ENCODE peak calls at places on chromosomes 1 and 21, in six cellular contexts. D, I, W, T, J and S are unnamed samples.

GRCh38 chr1:154353460-154353904 is 28.2 kb downstream of the ATP8B2 start:
- DNase-seq in I (no peak), T (peak; percentile 51), D (no peak), W (no peak), J (peak; percentile 44), S (peak; percentile 56)

GRCh38 chr1:221294244-221294643 is 415.0 kb downstream of the HLX start:
- DNase-seq in W (no peak), I (no peak), T (no peak), D (no peak), J (no peak), S (no peak)

GRCh38 chr1:166270476-166271150 is 103.8 kb upstream of the FAM78B start:
- DNase-seq in W (no peak), D (no peak), T (no peak), J (no peak), I (no peak), S (no peak)

GRCh38 chr21:38219049-38219628 is 37.7 kb upstream of the KCNJ15 start:
- DNase-seq in J (peak; percentile 74), I (peak; percentile 58), W (peak; percentile 93), T (peak; percentile 83), D (peak; percentile 8), S (peak; percentile 85)

GRCh38 chr1:3968851-3969250 is 68.8 kb upstream of the C1orf174 start:
- DNase-seq in T (no peak), W (no peak), D (no peak), J (no peak), I (no peak), S (no peak)

GRCh38 chr1:226871636-226872327 is 1.4 kb downstream of the PSEN2 start:
- DNase-seq in W (peak; percentile 81), T (no peak), J (no peak), D (no peak), I (no peak), S (no peak)

GRCh38 chr1:36565576-36566501 is 83.1 kb upstream of the CSF3R start:
- DNase-seq in T (no peak), I (no peak), J (no peak), D (no peak), W (no peak), S (no peak)

GRCh38 chr1:212055333-212055732 is 19.8 kb downstream of the DTL start:
- DNase-seq in D (no peak), I (no peak), J (no peak), T (no peak), W (no peak), S (no peak)

GRCh38 chr1:41862411-41863221 is 56.1 kb downstream of the HIVEP3 start:
- DNase-seq in W (no peak), T (no peak), I (no peak), D (peak; percentile 49), J (no peak), S (no peak)

GRCh38 chr1:98044766-98045165 is 123.9 kb upstream of the DPYD start:
- DNase-seq in I (peak; percentile 29), D (no peak), W (no peak), T (no peak), J (no peak), S (no peak)

GRCh38 chr1:53330819-53331218 is 2.9 kb upstream of the LRP8 start:
- DNase-seq in I (no peak), W (no peak), J (no peak), D (no peak), T (no peak), S (no peak)

GRCh38 chr1:59057801-59058200 is 239.1 kb upstream of the FGGY start:
- DNase-seq in W (no peak), I (no peak), J (no peak), T (no peak), D (no peak), S (no peak)

GRCh38 chr1:201137579-201138310 is 10.8 kb upstream of the ASCL5 start:
- DNase-seq in I (no peak), W (no peak), J (peak; percentile 47), D (no peak), T (peak; percentile 75), S (peak; percentile 46)

GRCh38 chr1:204941415-204942338 is 71.0 kb downstream of the NFASC start:
- DNase-seq in D (peak; percentile 52), I (peak; percentile 77), T (peak; percentile 71), W (no peak), J (peak; percentile 73), S (peak; percentile 72)

GRCh38 chr1:65025794-65026193 is 59.4 kb upstream of the JAK1 start:
- DNase-seq in W (no peak), D (no peak), J (no peak), T (no peak), I (no peak), S (no peak)

GRCh38 chr1:18602533-18603211 is 28.0 kb upstream of the PAX7 start:
- DNase-seq in W (no peak), D (no peak), T (no peak), I (no peak), J (no peak), S (no peak)

GRCh38 chr1:13699510-13699909 is 478 bp upstream of the PRDM2 start:
- DNase-seq in J (peak; percentile 20), W (no peak), D (no peak), I (no peak), T (no peak), S (no peak)

GRCh38 chr1:95179205-95180001 is 54.6 kb upstream of the RWDD3 start:
- DNase-seq in J (no peak), I (peak; percentile 39), D (no peak), W (no peak), T (no peak), S (no peak)

GRCh38 chr1:55696181-55696580 is 481.0 kb upstream of the USP24 start:
- DNase-seq in W (no peak), D (no peak), T (no peak), J (no peak), I (no peak), S (no peak)

GRCh38 chr1:43358121-43358745 is 548 bp upstream of the CDC20 start:
- DNase-seq in T (no peak), I (peak; percentile 51), J (peak; percentile 64), W (no peak), D (peak; percentile 58), S (no peak)

GRCh38 chr1:27627051-27627450 is 7.9 kb downstream of the FGR start:
- DNase-seq in J (no peak), D (no peak), W (no peak), I (no peak), T (no peak), S (no peak)

GRCh38 chr21:24428539-24429186 is 1178.6 kb downstream of the MRPL39 start:
- DNase-seq in I (no peak), T (no peak), W (no peak), D (no peak), J (no peak), S (no peak)

GRCh38 chr21:46051379-46051770 is 46.5 kb upstream of the COL6A2 start:
- DNase-seq in T (no peak), J (no peak), D (no peak), I (no peak), W (no peak), S (no peak)

GRCh38 chr21:29938968-29939858 is 583 bp downstream of the GRIK1 start:
- DNase-seq in D (no peak), J (no peak), W (no peak), T (no peak), I (peak; percentile 11), S (no peak)

GRCh38 chr1:36513676-36514473 is 31.2 kb upstream of the CSF3R start:
- DNase-seq in I (no peak), J (no peak), T (no peak), D (no peak), W (no peak), S (no peak)

GRCh38 chr1:72869441-72869840 is 587.1 kb upstream of the NEGR1 start:
- DNase-seq in T (no peak), D (no peak), I (no peak), W (no peak), J (no peak), S (no peak)

GRCh38 chr1:184075040-184076029 is 23.8 kb downstream of the TSEN15 start:
- DNase-seq in J (peak; percentile 15), I (peak; percentile 37), W (no peak), T (no peak), D (peak; percentile 37), S (no peak)

GRCh38 chr1:16006552-16007485 is 2.8 kb downstream of the SRARP start:
- DNase-seq in T (no peak), D (no peak), J (no peak), W (no peak), I (no peak), S (no peak)

GRCh38 chr1:159141584-159142518 is 29.6 kb upstream of the CADM3 start:
- DNase-seq in I (peak; percentile 72), W (no peak), D (no peak), J (no peak), T (no peak), S (no peak)
- TF ChIP-seq EP300 in I (no peak), W (no peak), D (no peak), J (no peak), T (no peak), S (no peak)

DNA sequence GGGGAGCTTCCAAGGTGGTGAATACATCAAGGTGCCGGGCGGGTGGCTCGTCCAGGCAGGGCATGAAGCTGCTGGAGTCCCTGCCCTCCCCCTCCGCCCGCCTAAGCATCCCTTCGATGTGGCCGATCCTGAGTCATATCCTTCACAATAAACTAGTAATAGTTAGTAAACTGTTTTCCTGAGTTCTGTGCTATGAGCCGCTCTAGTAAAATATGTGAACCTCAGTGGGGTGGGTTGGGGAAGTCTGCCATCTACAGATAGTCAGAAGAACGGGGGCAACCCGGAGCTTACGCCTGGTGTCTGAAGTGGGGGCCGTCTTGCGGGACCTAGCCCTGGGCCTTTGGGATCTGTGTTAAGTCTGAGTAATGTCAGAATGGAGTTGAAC is 21.6 kb downstream of the C2CD2 start:
- DNase-seq in I (no peak), D (no peak), J (no peak), T (no peak), W (no peak), S (no peak)
- TF ChIP-seq CTCF in I (peak; percentile 38), D (no peak), J (no peak), T (no peak), W (no peak), S (no peak)

DNA sequence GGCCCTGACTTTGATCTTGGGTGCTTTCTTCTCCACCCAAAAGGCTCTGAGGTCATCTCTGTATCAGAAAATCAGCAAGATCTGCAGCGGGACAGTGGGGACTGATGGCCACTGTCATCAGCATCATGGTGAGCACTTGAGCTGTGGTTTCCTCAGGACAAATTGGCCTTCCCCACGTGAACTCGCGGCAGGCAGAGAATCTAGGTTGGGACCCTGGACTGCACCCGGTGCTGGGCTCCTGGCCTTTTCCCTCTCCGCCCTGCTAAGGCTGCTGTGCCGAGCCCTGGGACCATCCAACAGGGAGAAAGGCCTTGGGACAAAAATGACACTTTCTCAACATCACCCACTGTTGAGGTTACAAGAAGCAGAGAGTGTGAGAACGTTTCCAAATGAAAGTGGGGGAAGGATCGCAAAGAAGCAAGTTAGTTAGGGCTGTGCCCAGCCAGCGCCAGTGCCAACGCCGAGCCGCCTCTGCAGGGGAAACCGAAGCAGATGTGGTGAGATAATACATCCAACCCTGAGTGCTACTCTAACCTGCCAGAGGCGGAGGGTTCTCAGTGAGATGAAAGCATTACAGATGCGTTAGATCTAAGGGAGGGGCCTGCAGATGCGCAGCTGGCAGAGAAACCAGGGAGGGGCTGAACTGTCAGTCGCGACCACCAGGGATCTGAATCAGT is 9.1 kb upstream of the UMODL1 start:
- DNase-seq in D (no peak), W (no peak), I (no peak), J (peak; percentile 41), T (no peak), S (no peak)
- TF ChIP-seq EP300 in D (no peak), W (no peak), I (no peak), J (no peak), T (no peak), S (no peak)

DNA sequence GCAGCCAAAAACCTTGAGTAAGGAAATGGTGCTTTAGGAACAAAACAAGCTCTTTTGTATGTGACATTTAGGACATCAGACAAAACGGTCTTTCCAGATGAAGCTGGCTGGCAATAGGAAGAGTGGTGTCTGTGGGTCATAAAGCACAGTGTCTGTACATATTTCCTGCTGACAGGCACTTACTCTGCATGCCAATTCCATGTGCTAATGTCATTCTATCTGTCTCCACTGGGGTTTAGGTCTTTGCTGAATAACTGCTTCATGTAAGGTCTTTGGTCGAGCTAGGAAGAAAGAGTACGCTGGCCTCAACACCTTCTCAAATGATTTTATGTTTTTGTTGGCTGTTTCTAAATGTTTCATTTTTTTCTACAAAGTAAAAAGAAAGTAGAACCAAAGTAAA is 163.5 kb downstream of the BRINP2 start:
- DNase-seq in I (peak; percentile 19), D (peak; percentile 7), J (no peak), T (no peak), W (no peak), S (no peak)
- TF ChIP-seq CTCF in I (no peak), D (no peak), J (peak; percentile 19), T (no peak), W (no peak), S (no peak)